ENCODE peak calls at places on chromosomes 12 and 14, in four cellular contexts. P, O, G and X are unnamed samples.

GRCh38 chr12:103501447-103501846 is 5.7 kb upstream of the C12orf42 start:
- DNase-seq in O (no peak), G (no peak), P (no peak), X (no peak)

GRCh38 chr14:106044515-106044914 is 518.1 kb downstream of the TMEM121 start:
- DNase-seq in G (no peak), P (no peak), O (no peak), X (no peak)

GRCh38 chr14:70964492-70964891 is 57.2 kb downstream of the PCNX1 start:
- DNase-seq in P (no peak), O (no peak), G (no peak), X (no peak)

GRCh38 chr14:43449291-43449690 is 1057.8 kb downstream of the FSCB start:
- DNase-seq in O (no peak), P (no peak), G (no peak), X (no peak)

GRCh38 chr12:19959353-19959752 is 409.0 kb upstream of the PDE3A start:
- DNase-seq in P (no peak), G (peak), O (no peak), X (no peak)

GRCh38 chr12:75760481-75761324 is 249.3 kb upstream of the KRR1 start:
- DNase-seq in P (no peak), O (no peak), G (no peak), X (no peak)

GRCh38 chr14:69713976-69714716 is 52.8 kb upstream of the SRSF5 start:
- DNase-seq in O (no peak), G (peak), P (no peak), X (no peak)

GRCh38 chr12:110120878-110121277 is 3.3 kb upstream of the IFT81 start:
- DNase-seq in G (no peak), P (peak), O (no peak), X (no peak)

GRCh38 chr12:48965447-48965846 is 6.1 kb downstream of the WNT10B start:
- DNase-seq in O (no peak), P (no peak), G (no peak), X (no peak)

GRCh38 chr14:53103941-53104340 is 49.2 kb downstream of the DDHD1 start:
- DNase-seq in G (no peak), P (no peak), O (no peak), X (no peak)

GRCh38 chr12:57135939-57136338 is 7.7 kb downstream of the LRP1 start:
- DNase-seq in P (no peak), G (no peak), O (no peak), X (no peak)

GRCh38 chr12:41224066-41224465 is 35.9 kb downstream of the PDZRN4 start:
- DNase-seq in O (no peak), P (no peak), G (no peak), X (no peak)

GRCh38 chr12:12700249-12700648 is 4.3 kb upstream of the GPR19 start:
- DNase-seq in G (no peak), P (no peak), O (no peak), X (no peak)

DNA sequence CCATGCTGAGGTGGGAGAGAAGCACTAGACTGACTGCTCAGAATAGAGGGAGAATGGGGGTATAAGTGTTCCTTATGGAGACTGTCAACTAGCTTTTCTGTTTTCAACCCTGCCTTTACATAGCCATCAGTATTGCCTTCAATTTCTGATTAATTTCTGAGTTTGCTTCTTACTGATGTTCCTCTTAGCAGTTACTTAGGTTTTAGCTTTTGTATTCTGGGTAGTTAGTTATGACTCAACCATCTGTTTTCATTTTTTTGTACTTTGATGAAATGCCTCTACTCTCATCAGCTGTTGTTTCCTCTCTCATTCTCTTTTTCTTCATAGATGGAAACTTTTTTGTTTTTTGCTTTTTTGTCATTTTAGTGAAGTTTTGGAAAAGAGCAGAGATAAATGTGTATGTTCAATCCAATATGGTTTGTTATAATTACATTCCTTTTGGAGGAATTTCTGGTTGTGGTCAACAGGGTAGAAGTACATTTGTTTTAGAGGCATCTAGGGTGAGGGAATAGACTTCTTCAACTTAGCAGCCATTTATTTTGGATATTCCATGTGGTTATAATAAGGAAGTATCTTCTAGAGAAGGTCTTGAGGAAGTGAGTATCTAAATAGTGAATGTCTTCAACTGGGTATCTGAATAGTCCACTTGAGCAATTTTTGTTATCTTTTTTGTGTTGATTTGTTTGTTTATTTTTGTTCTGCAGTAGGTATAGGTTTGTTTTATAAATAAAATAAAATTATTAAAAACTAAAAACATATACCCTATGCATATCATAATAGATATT is 29.6 kb downstream of the PMCH start:
- DNase-seq in G (peak), P (no peak), O (no peak), X (no peak)
- H3K4me3 ChIP-seq in G (no peak), P (no peak), O (no peak), X (no peak)

GRCh38 chr12:63814146-63814774 is 30.2 kb upstream of the SRGAP1 start:
- DNase-seq in G (no peak), O (no peak), P (no peak), X (no peak)
- H3K4me3 ChIP-seq in G (no peak), O (no peak), P (no peak), X (no peak)

DNA sequence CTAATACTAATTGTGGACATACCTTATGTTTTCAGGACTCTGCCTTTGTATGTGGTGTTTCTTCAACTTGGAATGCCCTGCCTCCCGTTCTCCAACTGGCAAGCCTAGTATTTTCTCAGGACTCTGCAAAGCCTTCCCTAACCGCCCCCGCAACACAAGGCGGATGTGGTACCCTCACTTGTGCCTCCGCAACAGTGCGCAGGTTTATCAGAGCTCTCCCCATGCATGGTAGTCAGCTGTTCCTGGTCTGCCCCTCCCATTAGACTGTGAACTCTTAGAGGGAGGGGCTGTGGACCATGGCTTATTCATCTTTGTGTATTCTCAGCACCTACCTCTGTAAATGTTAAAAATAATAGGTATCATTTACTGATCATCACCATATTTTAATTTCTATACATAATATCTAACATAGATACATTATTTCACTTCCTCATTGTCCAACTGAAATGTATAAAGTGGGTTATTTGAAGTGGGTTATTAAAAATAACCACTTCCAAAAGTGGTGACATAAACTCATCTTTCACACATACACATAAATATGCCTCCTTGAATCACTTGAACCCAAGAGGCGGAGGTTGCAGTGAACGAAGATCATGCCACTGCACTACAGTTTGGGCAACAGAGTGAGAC is 9.0 kb downstream of the LPAR5 start:
- DNase-seq in P (no peak), O (no peak), G (no peak), X (peak)
- H3K4me3 ChIP-seq in P (no peak), O (no peak), G (no peak), X (peak)

GRCh38 chr12:120290541-120291312 is 976 bp downstream of the RNU4-2 start:
- DNase-seq in G (peak), P (peak), O (no peak), X (peak)
- H3K4me3 ChIP-seq in G (peak), P (peak), O (peak), X (peak)

DNA sequence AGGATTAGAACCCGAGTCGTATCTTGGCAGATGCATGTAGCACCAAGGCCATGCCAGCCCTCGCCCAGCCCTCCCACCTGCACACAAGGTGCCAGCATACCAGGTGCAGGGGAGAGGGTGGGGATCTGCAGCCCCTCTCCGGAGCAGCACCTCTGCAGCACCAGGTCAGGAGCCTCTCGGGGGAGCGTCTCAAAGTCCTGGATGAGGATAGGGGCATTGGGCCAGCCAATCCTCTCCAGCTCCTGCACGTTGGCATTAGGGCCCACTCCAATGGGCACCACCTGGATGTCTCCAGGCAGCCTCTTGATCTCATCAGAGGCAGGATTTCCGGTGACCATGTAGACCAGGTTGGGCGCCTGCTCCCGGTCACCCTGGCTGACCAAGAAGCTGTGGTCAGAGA is 73.2 kb upstream of the ANO2 start:
- DNase-seq in P (no peak), O (no peak), G (no peak), X (no peak)
- H3K4me3 ChIP-seq in P (no peak), O (no peak), G (no peak), X (no peak)

GRCh38 chr12:10131101-10131632 is 1.2 kb upstream of the CLEC7A start:
- DNase-seq in P (no peak), O (no peak), G (no peak), X (no peak)
- H3K4me3 ChIP-seq in P (no peak), O (no peak), G (no peak), X (no peak)

DNA sequence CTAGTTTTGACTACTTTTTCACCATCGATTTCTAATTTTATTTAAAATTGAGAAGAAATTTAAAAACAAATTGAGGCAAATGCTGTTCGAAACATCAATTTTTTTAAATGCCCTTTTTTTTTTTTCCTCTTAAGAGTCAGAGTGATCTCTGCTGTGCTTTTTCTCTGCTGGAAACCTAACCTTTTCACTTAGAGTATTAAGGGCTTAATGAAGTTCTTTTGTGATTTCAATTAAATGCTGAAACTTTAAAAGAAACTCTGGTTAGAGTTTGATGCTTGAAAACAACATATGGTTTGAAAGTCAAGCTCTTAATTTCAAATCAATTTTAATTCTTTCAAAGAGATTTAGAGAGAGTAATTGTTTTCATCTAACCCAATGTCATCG is 171.8 kb downstream of the TMTC2 start:
- DNase-seq in G (no peak), O (no peak), P (no peak), X (no peak)
- H3K4me3 ChIP-seq in G (no peak), O (no peak), P (no peak), X (no peak)